ENCODE peak calls at places on chromosomes 1 and 21, in seven cellular contexts. One of them, this sample, is unnamed.

GRCh38 chr1:44811714-44812151 is 3.4 kb downstream of the BTBD19 start:
- DNase-seq in fibroblast of the conjunctiva: peak
- DNase-seq in Daoy: peak
- DNase-seq in cerebellar cortex: no peak
- DNase-seq in activated CD4-positive, alpha-beta T cell treated with anti-CD3 and anti-CD28 coated beads for 24 hours: no peak
- DNase-seq in endothelial cell: no peak
- DNase-seq in ureter: no peak
- DNase-seq in this sample: no peak

GRCh38 chr1:169117599-169117998 is 11.1 kb downstream of the ATP1B1 start:
- DNase-seq in fibroblast of the conjunctiva: no peak
- DNase-seq in Daoy: no peak
- DNase-seq in cerebellar cortex: no peak
- DNase-seq in activated CD4-positive, alpha-beta T cell treated with anti-CD3 and anti-CD28 coated beads for 24 hours: no peak
- DNase-seq in endothelial cell: no peak
- DNase-seq in ureter: no peak
- DNase-seq in this sample: no peak

GRCh38 chr21:20997308-20997632 is 939 bp upstream of the NCAM2 start:
- DNase-seq in fibroblast of the conjunctiva: no peak
- DNase-seq in Daoy: no peak
- DNase-seq in cerebellar cortex: no peak
- DNase-seq in activated CD4-positive, alpha-beta T cell treated with anti-CD3 and anti-CD28 coated beads for 24 hours: no peak
- DNase-seq in endothelial cell: no peak
- DNase-seq in ureter: no peak
- DNase-seq in this sample: peak

GRCh38 chr1:156750191-156750931 is 1.1 kb downstream of the HDGF start:
- DNase-seq in fibroblast of the conjunctiva: no peak
- DNase-seq in Daoy: peak
- DNase-seq in cerebellar cortex: no peak
- DNase-seq in activated CD4-positive, alpha-beta T cell treated with anti-CD3 and anti-CD28 coated beads for 24 hours: no peak
- DNase-seq in endothelial cell: no peak
- DNase-seq in ureter: peak
- DNase-seq in this sample: no peak

GRCh38 chr1:26831546-26832248 is 5.2 kb downstream of the ZDHHC18 start:
- DNase-seq in fibroblast of the conjunctiva: no peak
- DNase-seq in Daoy: no peak
- DNase-seq in cerebellar cortex: no peak
- DNase-seq in activated CD4-positive, alpha-beta T cell treated with anti-CD3 and anti-CD28 coated beads for 24 hours: no peak
- DNase-seq in endothelial cell: no peak
- DNase-seq in ureter: no peak
- DNase-seq in this sample: no peak

GRCh38 chr1:162090378-162090777 is 20.9 kb downstream of the NOS1AP start:
- DNase-seq in fibroblast of the conjunctiva: no peak
- DNase-seq in Daoy: no peak
- DNase-seq in cerebellar cortex: no peak
- DNase-seq in activated CD4-positive, alpha-beta T cell treated with anti-CD3 and anti-CD28 coated beads for 24 hours: no peak
- DNase-seq in endothelial cell: no peak
- DNase-seq in ureter: no peak
- DNase-seq in this sample: no peak

GRCh38 chr1:172394167-172394751 is 26.2 kb upstream of the C1orf105 start:
- DNase-seq in fibroblast of the conjunctiva: no peak
- DNase-seq in Daoy: peak
- DNase-seq in cerebellar cortex: no peak
- DNase-seq in activated CD4-positive, alpha-beta T cell treated with anti-CD3 and anti-CD28 coated beads for 24 hours: peak
- DNase-seq in endothelial cell: no peak
- DNase-seq in ureter: no peak
- DNase-seq in this sample: no peak

GRCh38 chr1:161190962-161191521 is 7.8 kb downstream of the ADAMTS4 start:
- DNase-seq in fibroblast of the conjunctiva: no peak
- DNase-seq in Daoy: no peak
- DNase-seq in cerebellar cortex: no peak
- DNase-seq in activated CD4-positive, alpha-beta T cell treated with anti-CD3 and anti-CD28 coated beads for 24 hours: no peak
- DNase-seq in endothelial cell: no peak
- DNase-seq in ureter: no peak
- DNase-seq in this sample: no peak

GRCh38 chr1:29828526-29829447 is 592.5 kb downstream of the PTPRU start:
- DNase-seq in fibroblast of the conjunctiva: no peak
- DNase-seq in Daoy: no peak
- DNase-seq in cerebellar cortex: no peak
- DNase-seq in activated CD4-positive, alpha-beta T cell treated with anti-CD3 and anti-CD28 coated beads for 24 hours: no peak
- DNase-seq in endothelial cell: no peak
- DNase-seq in ureter: no peak
- DNase-seq in this sample: no peak

GRCh38 chr21:37842163-37842919 is 73.9 kb downstream of the KCNJ6 start:
- DNase-seq in fibroblast of the conjunctiva: no peak
- DNase-seq in Daoy: no peak
- DNase-seq in cerebellar cortex: no peak
- DNase-seq in activated CD4-positive, alpha-beta T cell treated with anti-CD3 and anti-CD28 coated beads for 24 hours: no peak
- DNase-seq in endothelial cell: no peak
- DNase-seq in ureter: no peak
- DNase-seq in this sample: no peak

GRCh38 chr1:3698660-3699408 is 46.5 kb downstream of the TP73 start:
- DNase-seq in fibroblast of the conjunctiva: no peak
- DNase-seq in Daoy: no peak
- DNase-seq in cerebellar cortex: no peak
- DNase-seq in activated CD4-positive, alpha-beta T cell treated with anti-CD3 and anti-CD28 coated beads for 24 hours: no peak
- DNase-seq in endothelial cell: no peak
- DNase-seq in ureter: peak
- DNase-seq in this sample: no peak

GRCh38 chr1:145999321-146000024 is 3.1 kb upstream of the TXNIP start:
- DNase-seq in fibroblast of the conjunctiva: no peak
- DNase-seq in Daoy: no peak
- DNase-seq in cerebellar cortex: peak
- DNase-seq in activated CD4-positive, alpha-beta T cell treated with anti-CD3 and anti-CD28 coated beads for 24 hours: no peak
- DNase-seq in endothelial cell: no peak
- DNase-seq in ureter: no peak
- DNase-seq in this sample: no peak